ENCODE peak calls at places on chromosome 4, in six cellular contexts. G is CD8-positive, alpha-beta T cell; A is EL; W is activated effector memory CD4-positive, alpha-beta T cell treated with Interleukin-2 at 50 U/mL for 16 hours; R is HCT116; X is RCC 7860. T is an unnamed sample.

GRCh38 chr4:38424171-38424871 is 239.7 kb upstream of the KLF3 start:
- DNase-seq in A (no peak), R (no peak), W (no peak), G (no peak), X (no peak), T (no peak)

GRCh38 chr4:57320217-57320616 is 210.0 kb upstream of the IGFBP7 start:
- DNase-seq in X (no peak), G (no peak), A (peak), W (no peak), R (no peak), T (no peak)

GRCh38 chr4:53640576-53641459 is 49.5 kb upstream of the LNX1 start:
- DNase-seq in W (no peak), G (no peak), X (no peak), A (no peak), R (no peak), T (no peak)

GRCh38 chr4:41967392-41967791 is 14.2 kb upstream of the DCAF4L1 start:
- DNase-seq in G (no peak), W (no peak), A (no peak), R (no peak), X (no peak), T (no peak)

GRCh38 chr4:142396279-142396678 is 449.8 kb downstream of the INPP4B start:
- DNase-seq in G (no peak), W (no peak), X (no peak), R (no peak), A (peak), T (no peak)

GRCh38 chr4:55051532-55051931 is 73.9 kb downstream of the KDR start:
- DNase-seq in W (no peak), R (no peak), G (no peak), X (no peak), A (no peak), T (no peak)

GRCh38 chr4:93834371-93835066 is 6.0 kb downstream of the ATOH1 start:
- DNase-seq in A (no peak), W (no peak), G (no peak), X (no peak), R (no peak), T (no peak)

GRCh38 chr4:40736910-40737309 is 12.8 kb upstream of the NSUN7 start:
- DNase-seq in X (no peak), R (peak), A (peak), G (no peak), W (no peak), T (peak)

GRCh38 chr4:188778880-188779279 is 639.6 kb downstream of the TRIML1 start:
- DNase-seq in R (no peak), X (peak), A (peak), W (no peak), G (no peak), T (peak)

GRCh38 chr4:38069271-38069760 is 109.1 kb downstream of the PTTG2 start:
- DNase-seq in A (peak), R (no peak), G (no peak), X (no peak), W (peak), T (no peak)

GRCh38 chr4:184215709-184216328 is 1.9 kb downstream of the ENPP6 start:
- DNase-seq in A (no peak), G (no peak), W (no peak), X (no peak), R (no peak), T (no peak)

GRCh38 chr4:4308800-4309441 is 18.9 kb downstream of the ZBTB49 start:
- DNase-seq in G (no peak), W (no peak), X (peak), R (no peak), A (peak), T (no peak)

GRCh38 chr4:1276984-1277383 is 12.7 kb upstream of the MAEA start:
- DNase-seq in G (no peak), A (no peak), W (no peak), R (no peak), X (no peak), T (no peak)

GRCh38 chr4:15781427-15782095 is 3.4 kb downstream of the CD38 start:
- DNase-seq in R (no peak), G (no peak), W (no peak), X (no peak), A (peak), T (no peak)

GRCh38 chr4:83473966-83474365 is 10.9 kb downstream of the ABRAXAS1 start:
- DNase-seq in X (no peak), G (no peak), W (no peak), A (no peak), R (no peak), T (no peak)

GRCh38 chr4:6454112-6454910 is 18.1 kb downstream of the PPP2R2C start:
- DNase-seq in A (no peak), G (no peak), W (no peak), X (no peak), R (no peak), T (no peak)

GRCh38 chr4:85968945-85969830 is 390.7 kb downstream of the MAPK10 start:
- DNase-seq in W (no peak), G (no peak), A (peak), X (peak), R (no peak), T (peak)

GRCh38 chr4:865121-865465 is 39.2 kb upstream of the CPLX1 start:
- DNase-seq in X (no peak), R (no peak), W (no peak), G (peak), A (no peak), T (no peak)

GRCh38 chr4:97910005-97910404 is 233.3 kb downstream of the STPG2 start:
- DNase-seq in X (no peak), W (no peak), G (no peak), R (peak), A (no peak), T (peak)

GRCh38 chr4:53015681-53016080 is 153.6 kb downstream of the RASL11B start:
- DNase-seq in G (no peak), A (peak), W (no peak), R (peak), X (peak), T (peak)

GRCh38 chr4:139823746-139824145 is 158.1 kb downstream of the MGST2 start:
- DNase-seq in A (no peak), G (no peak), R (no peak), X (no peak), W (no peak), T (no peak)

GRCh38 chr4:17310269-17310652 is 201.6 kb downstream of the QDPR start:
- DNase-seq in X (no peak), A (peak), G (no peak), W (no peak), R (no peak), T (no peak)

GRCh38 chr4:16227462-16227868 is 1.2 kb upstream of the TAPT1 start:
- DNase-seq in W (peak), X (no peak), A (peak), G (peak), R (no peak), T (no peak)

GRCh38 chr4:3720461-3720860 is 45.7 kb upstream of the ADRA2C start:
- DNase-seq in R (no peak), W (no peak), X (no peak), G (no peak), A (no peak), T (no peak)

GRCh38 chr4:130210871-130211270 is 1114.9 kb downstream of the C4orf33 start:
- DNase-seq in X (no peak), R (peak), G (no peak), A (peak), W (no peak), T (no peak)

GRCh38 chr4:88759039-88759631 is 61.5 kb upstream of the NAP1L5 start:
- DNase-seq in W (no peak), A (peak), X (no peak), R (no peak), G (no peak), T (no peak)

GRCh38 chr4:142850478-142850877 is 4.4 kb upstream of the INPP4B start:
- DNase-seq in A (no peak), W (no peak), R (peak), G (no peak), X (no peak), T (no peak)

GRCh38 chr4:176443117-176443516 is 123.4 kb downstream of the SPCS3 start:
- DNase-seq in R (peak), A (peak), G (no peak), X (peak), W (no peak), T (peak)

GRCh38 chr4:1879491-1879890 is 8.3 kb downstream of the NSD2 start:
- DNase-seq in A (no peak), W (no peak), X (no peak), G (no peak), R (no peak), T (no peak)

T was measured in kidney glomerular epithelial cell.